ENCODE peak calls at places on chromosome 4, in nine cellular contexts. J is fibroblast of the conjunctiva, Y is posterior vena cava, S is progenitor cell of endocrine pancreas, H is ureter, T is H4, I is nephron progenitor cell, P is body of pancreas, K is GM10248. N is an unnamed sample.

GRCh38 chr4:149961876-149962597 is 116.2 kb upstream of the DCLK2 start:
- DNase-seq in I (no peak), Y (no peak), J (peak), P (no peak), S (no peak), K (no peak), H (no peak), T (peak), N (no peak)

GRCh38 chr4:103129174-103129573 is 29.5 kb upstream of the BDH2 start:
- DNase-seq in H (no peak), P (no peak), Y (no peak), K (no peak), S (no peak), T (no peak), J (no peak), I (no peak), N (no peak)

GRCh38 chr4:26719954-26720552 is 136.2 kb downstream of the TBC1D19 start:
- DNase-seq in I (no peak), P (no peak), S (no peak), T (peak), K (no peak), J (peak), Y (no peak), H (no peak), N (no peak)

GRCh38 chr4:170102426-170102825 is 12.7 kb upstream of the AADAT start:
- DNase-seq in T (no peak), P (no peak), H (no peak), S (no peak), I (no peak), J (no peak), Y (no peak), K (no peak), N (no peak)

GRCh38 chr4:141220655-141221605 is at the start of gene ZNF330:
- DNase-seq in T (peak), S (peak), K (peak), I (peak), H (peak), J (peak), P (peak), Y (peak), N (peak)

GRCh38 chr4:89136525-89136924 is 25.2 kb downstream of the TIGD2 start:
- DNase-seq in H (no peak), K (no peak), T (no peak), S (no peak), P (no peak), I (no peak), J (no peak), Y (no peak), N (no peak)

GRCh38 chr4:101415962-101416361 is 68.6 kb upstream of the PPP3CA start:
- DNase-seq in J (no peak), K (no peak), T (no peak), I (no peak), P (no peak), H (no peak), S (no peak), Y (no peak), N (no peak)

GRCh38 chr4:106365613-106366012 is 3.0 kb downstream of the GIMD1 start:
- DNase-seq in S (no peak), T (peak), K (no peak), P (no peak), J (peak), I (no peak), H (no peak), Y (no peak), N (no peak)

GRCh38 chr4:165827018-165827417 is 46.0 kb upstream of the TLL1 start:
- DNase-seq in P (no peak), T (no peak), S (no peak), I (no peak), J (no peak), H (no peak), K (no peak), Y (no peak), N (no peak)

GRCh38 chr4:102493794-102494193 is 7.4 kb upstream of the NFKB1 start:
- DNase-seq in K (no peak), Y (no peak), J (no peak), S (no peak), T (peak), H (no peak), I (no peak), P (no peak), N (peak)

GRCh38 chr4:164731827-164732474 is 22.0 kb upstream of the SMIM31 start:
- DNase-seq in H (peak), K (peak), P (peak), S (peak), J (peak), T (peak), I (peak), Y (no peak), N (peak)

GRCh38 chr4:8533274-8533865 is 46.8 kb upstream of the GPR78 start:
- DNase-seq in P (no peak), Y (no peak), I (no peak), J (no peak), K (no peak), H (no peak), T (no peak), S (no peak), N (no peak)

GRCh38 chr4:94511591-94511990 is 59.8 kb downstream of the PDLIM5 start:
- DNase-seq in Y (no peak), I (no peak), K (no peak), H (no peak), S (no peak), P (no peak), J (no peak), T (no peak), N (no peak)

GRCh38 chr4:20192754-20193521 is 58.8 kb upstream of the SLIT2 start:
- DNase-seq in J (no peak), Y (no peak), P (no peak), K (no peak), H (no peak), T (no peak), I (no peak), S (no peak), N (no peak)

GRCh38 chr4:17771284-17771908 is 10.0 kb downstream of the FAM184B start:
- DNase-seq in I (no peak), T (no peak), H (no peak), Y (no peak), K (no peak), P (no peak), J (no peak), S (no peak), N (no peak)

GRCh38 chr4:123182289-123182688 is 214.3 kb upstream of the SPRY1 start:
- DNase-seq in S (no peak), Y (no peak), P (no peak), H (no peak), T (no peak), J (no peak), K (no peak), I (no peak), N (no peak)

GRCh38 chr4:158756588-158756987 is 12.2 kb upstream of the FNIP2 start:
- DNase-seq in S (no peak), H (no peak), P (no peak), J (no peak), I (no peak), T (no peak), Y (no peak), K (no peak), N (no peak)

GRCh38 chr4:5750052-5750950 is 39.3 kb downstream of the EVC start:
- DNase-seq in Y (peak), I (no peak), T (no peak), K (no peak), H (peak), J (peak), P (no peak), S (no peak), N (no peak)

GRCh38 chr4:2866891-2867290 is 23.2 kb downstream of the ADD1 start:
- DNase-seq in Y (no peak), P (no peak), I (no peak), S (no peak), H (no peak), T (no peak), K (no peak), J (no peak), N (no peak)

GRCh38 chr4:26484032-26484515 is 6.2 kb downstream of the CCKAR start:
- DNase-seq in H (no peak), J (no peak), T (no peak), Y (no peak), I (peak), K (no peak), P (no peak), S (no peak), N (no peak)

GRCh38 chr4:5412296-5412695 is 296.1 kb downstream of the EVC2 start:
- DNase-seq in P (no peak), T (no peak), K (no peak), S (no peak), H (no peak), J (no peak), I (no peak), Y (no peak), N (no peak)

GRCh38 chr4:15655223-15656037 is at the start of gene FBXL5:
- DNase-seq in J (peak), K (peak), P (peak), T (peak), S (peak), Y (peak), H (peak), I (peak), N (peak)

GRCh38 chr4:146795721-146796120 is 149.9 kb downstream of the TTC29 start:
- DNase-seq in S (no peak), P (no peak), I (no peak), Y (no peak), T (no peak), H (no peak), K (no peak), J (no peak), N (no peak)

GRCh38 chr4:158371158-158371557 is 150.5 kb upstream of the RXFP1 start:
- DNase-seq in S (no peak), P (no peak), I (no peak), K (no peak), J (peak), T (no peak), Y (no peak), H (no peak), N (no peak)

GRCh38 chr4:127622923-127623754 is 9.6 kb upstream of the INTU start:
- DNase-seq in H (no peak), Y (peak), J (no peak), K (no peak), I (peak), T (peak), S (peak), P (peak), N (no peak)

GRCh38 chr4:36241771-36242170 is 2.5 kb downstream of the ARAP2 start:
- DNase-seq in P (no peak), Y (no peak), K (peak), H (no peak), T (peak), S (no peak), I (no peak), J (no peak), N (peak)

GRCh38 chr4:24856586-24856985 is 56.3 kb downstream of the CCDC149 start:
- DNase-seq in J (no peak), Y (no peak), S (no peak), H (no peak), K (peak), P (no peak), I (no peak), T (peak), N (no peak)

N was measured in RPMI8226.